ENCODE peak calls at places on chromosomes 13 and 19, in ten cellular contexts. One of them, this sample, is unnamed.

GRCh38 chr19:5889288-5889971 is 14.2 kb downstream of the NDUFA11 start:
- DNase-seq in putamen: no peak
- DNase-seq in A673: no peak
- DNase-seq in NCI-H2171 treated with DMSO at 0.1 percent for 48 hours: no peak
- DNase-seq in activated T-cell treated with anti-CD3 and anti-CD28 coated beads for 48 hours: no peak
- DNase-seq in iris pigment epithelial cell: no peak
- DNase-seq in amygdala: no peak
- DNase-seq in body of pancreas: no peak
- DNase-seq in gastrocnemius medialis: no peak
- DNase-seq in NCI-H1417: no peak
- DNase-seq in this sample: no peak

GRCh38 chr13:100827489-100828000 is 152.9 kb upstream of the TMTC4 start:
- DNase-seq in putamen: no peak
- DNase-seq in A673: no peak
- DNase-seq in NCI-H2171 treated with DMSO at 0.1 percent for 48 hours: no peak
- DNase-seq in activated T-cell treated with anti-CD3 and anti-CD28 coated beads for 48 hours: no peak
- DNase-seq in iris pigment epithelial cell: no peak
- DNase-seq in amygdala: no peak
- DNase-seq in body of pancreas: no peak
- DNase-seq in gastrocnemius medialis: no peak
- DNase-seq in NCI-H1417: no peak
- DNase-seq in this sample: no peak

GRCh38 chr19:20078696-20079095 is 896 bp downstream of the ZNF90 start:
- DNase-seq in putamen: peak
- DNase-seq in A673: no peak
- DNase-seq in NCI-H2171 treated with DMSO at 0.1 percent for 48 hours: no peak
- DNase-seq in activated T-cell treated with anti-CD3 and anti-CD28 coated beads for 48 hours: no peak
- DNase-seq in iris pigment epithelial cell: peak
- DNase-seq in amygdala: peak
- DNase-seq in body of pancreas: peak
- DNase-seq in gastrocnemius medialis: no peak
- DNase-seq in NCI-H1417: peak
- DNase-seq in this sample: peak

GRCh38 chr19:54388001-54388802 is 23.5 kb upstream of the LAIR1 start:
- DNase-seq in putamen: no peak
- DNase-seq in A673: no peak
- DNase-seq in NCI-H2171 treated with DMSO at 0.1 percent for 48 hours: peak
- DNase-seq in activated T-cell treated with anti-CD3 and anti-CD28 coated beads for 48 hours: no peak
- DNase-seq in iris pigment epithelial cell: no peak
- DNase-seq in amygdala: no peak
- DNase-seq in body of pancreas: peak
- DNase-seq in gastrocnemius medialis: no peak
- DNase-seq in NCI-H1417: no peak
- DNase-seq in this sample: no peak

GRCh38 chr13:73059460-73060250 is 850 bp downstream of the KLF5 start:
- DNase-seq in putamen: no peak
- DNase-seq in A673: peak
- DNase-seq in NCI-H2171 treated with DMSO at 0.1 percent for 48 hours: peak
- DNase-seq in activated T-cell treated with anti-CD3 and anti-CD28 coated beads for 48 hours: peak
- DNase-seq in iris pigment epithelial cell: peak
- DNase-seq in amygdala: no peak
- DNase-seq in body of pancreas: peak
- DNase-seq in gastrocnemius medialis: peak
- DNase-seq in NCI-H1417: peak
- DNase-seq in this sample: peak

GRCh38 chr19:9883231-9883758 is 48.2 kb downstream of the PIN1 start:
- DNase-seq in putamen: no peak
- DNase-seq in A673: no peak
- DNase-seq in NCI-H2171 treated with DMSO at 0.1 percent for 48 hours: peak
- DNase-seq in activated T-cell treated with anti-CD3 and anti-CD28 coated beads for 48 hours: no peak
- DNase-seq in iris pigment epithelial cell: no peak
- DNase-seq in amygdala: no peak
- DNase-seq in body of pancreas: no peak
- DNase-seq in gastrocnemius medialis: no peak
- DNase-seq in NCI-H1417: peak
- DNase-seq in this sample: peak

GRCh38 chr19:18021121-18021755 is 13.3 kb downstream of the ARRDC2 start:
- DNase-seq in putamen: peak
- DNase-seq in A673: peak
- DNase-seq in NCI-H2171 treated with DMSO at 0.1 percent for 48 hours: no peak
- DNase-seq in activated T-cell treated with anti-CD3 and anti-CD28 coated beads for 48 hours: no peak
- DNase-seq in iris pigment epithelial cell: peak
- DNase-seq in amygdala: peak
- DNase-seq in body of pancreas: peak
- DNase-seq in gastrocnemius medialis: peak
- DNase-seq in NCI-H1417: no peak
- DNase-seq in this sample: no peak

GRCh38 chr19:32397736-32398135 is 7.8 kb upstream of the DPY19L3 start:
- DNase-seq in putamen: no peak
- DNase-seq in A673: no peak
- DNase-seq in NCI-H2171 treated with DMSO at 0.1 percent for 48 hours: no peak
- DNase-seq in activated T-cell treated with anti-CD3 and anti-CD28 coated beads for 48 hours: no peak
- DNase-seq in iris pigment epithelial cell: peak
- DNase-seq in amygdala: no peak
- DNase-seq in body of pancreas: no peak
- DNase-seq in gastrocnemius medialis: no peak
- DNase-seq in NCI-H1417: no peak
- DNase-seq in this sample: no peak

GRCh38 chr19:50377051-50377441 is 789 bp downstream of the NR1H2 start:
- DNase-seq in putamen: no peak
- DNase-seq in A673: no peak
- DNase-seq in NCI-H2171 treated with DMSO at 0.1 percent for 48 hours: peak
- DNase-seq in activated T-cell treated with anti-CD3 and anti-CD28 coated beads for 48 hours: peak
- DNase-seq in iris pigment epithelial cell: no peak
- DNase-seq in amygdala: no peak
- DNase-seq in body of pancreas: peak
- DNase-seq in gastrocnemius medialis: no peak
- DNase-seq in NCI-H1417: peak
- DNase-seq in this sample: peak

GRCh38 chr13:100875392-100876043 is 200.9 kb upstream of the TMTC4 start:
- DNase-seq in putamen: no peak
- DNase-seq in A673: peak
- DNase-seq in NCI-H2171 treated with DMSO at 0.1 percent for 48 hours: no peak
- DNase-seq in activated T-cell treated with anti-CD3 and anti-CD28 coated beads for 48 hours: peak
- DNase-seq in iris pigment epithelial cell: peak
- DNase-seq in amygdala: no peak
- DNase-seq in body of pancreas: no peak
- DNase-seq in gastrocnemius medialis: no peak
- DNase-seq in NCI-H1417: no peak
- DNase-seq in this sample: no peak

GRCh38 chr13:78659450-78660110 is 625 bp upstream of the OBI1 start:
- DNase-seq in putamen: no peak
- DNase-seq in A673: no peak
- DNase-seq in NCI-H2171 treated with DMSO at 0.1 percent for 48 hours: no peak
- DNase-seq in activated T-cell treated with anti-CD3 and anti-CD28 coated beads for 48 hours: no peak
- DNase-seq in iris pigment epithelial cell: no peak
- DNase-seq in amygdala: no peak
- DNase-seq in body of pancreas: no peak
- DNase-seq in gastrocnemius medialis: no peak
- DNase-seq in NCI-H1417: no peak
- DNase-seq in this sample: no peak

GRCh38 chr19:44943801-44944249 is 1.8 kb downstream of the APOC4 start:
- DNase-seq in putamen: peak
- DNase-seq in A673: no peak
- DNase-seq in NCI-H2171 treated with DMSO at 0.1 percent for 48 hours: no peak
- DNase-seq in activated T-cell treated with anti-CD3 and anti-CD28 coated beads for 48 hours: no peak
- DNase-seq in iris pigment epithelial cell: no peak
- DNase-seq in amygdala: peak
- DNase-seq in body of pancreas: peak
- DNase-seq in gastrocnemius medialis: peak
- DNase-seq in NCI-H1417: no peak
- DNase-seq in this sample: no peak

GRCh38 chr19:17202249-17202648 is 12.9 kb upstream of the USE1 start:
- DNase-seq in putamen: no peak
- DNase-seq in A673: peak
- DNase-seq in NCI-H2171 treated with DMSO at 0.1 percent for 48 hours: no peak
- DNase-seq in activated T-cell treated with anti-CD3 and anti-CD28 coated beads for 48 hours: no peak
- DNase-seq in iris pigment epithelial cell: no peak
- DNase-seq in amygdala: no peak
- DNase-seq in body of pancreas: no peak
- DNase-seq in gastrocnemius medialis: no peak
- DNase-seq in NCI-H1417: no peak
- DNase-seq in this sample: no peak

GRCh38 chr19:457636-458035 is 3.2 kb downstream of the SHC2 start:
- DNase-seq in putamen: no peak
- DNase-seq in A673: no peak
- DNase-seq in NCI-H2171 treated with DMSO at 0.1 percent for 48 hours: no peak
- DNase-seq in activated T-cell treated with anti-CD3 and anti-CD28 coated beads for 48 hours: no peak
- DNase-seq in iris pigment epithelial cell: no peak
- DNase-seq in amygdala: no peak
- DNase-seq in body of pancreas: no peak
- DNase-seq in gastrocnemius medialis: no peak
- DNase-seq in NCI-H1417: no peak
- DNase-seq in this sample: no peak

GRCh38 chr19:47819841-47820244 is 1.9 kb upstream of the CRX start:
- DNase-seq in putamen: no peak
- DNase-seq in A673: no peak
- DNase-seq in NCI-H2171 treated with DMSO at 0.1 percent for 48 hours: no peak
- DNase-seq in activated T-cell treated with anti-CD3 and anti-CD28 coated beads for 48 hours: no peak
- DNase-seq in iris pigment epithelial cell: no peak
- DNase-seq in amygdala: no peak
- DNase-seq in body of pancreas: no peak
- DNase-seq in gastrocnemius medialis: no peak
- DNase-seq in NCI-H1417: no peak
- DNase-seq in this sample: no peak

GRCh38 chr19:39676004-39676403 is 20.3 kb downstream of the LGALS16 start:
- DNase-seq in putamen: no peak
- DNase-seq in A673: no peak
- DNase-seq in NCI-H2171 treated with DMSO at 0.1 percent for 48 hours: no peak
- DNase-seq in activated T-cell treated with anti-CD3 and anti-CD28 coated beads for 48 hours: no peak
- DNase-seq in iris pigment epithelial cell: no peak
- DNase-seq in amygdala: no peak
- DNase-seq in body of pancreas: no peak
- DNase-seq in gastrocnemius medialis: no peak
- DNase-seq in NCI-H1417: no peak
- DNase-seq in this sample: no peak

GRCh38 chr19:50506700-50507099 is 4.3 kb downstream of the JOSD2 start:
- DNase-seq in putamen: no peak
- DNase-seq in A673: no peak
- DNase-seq in NCI-H2171 treated with DMSO at 0.1 percent for 48 hours: no peak
- DNase-seq in activated T-cell treated with anti-CD3 and anti-CD28 coated beads for 48 hours: no peak
- DNase-seq in iris pigment epithelial cell: no peak
- DNase-seq in amygdala: no peak
- DNase-seq in body of pancreas: no peak
- DNase-seq in gastrocnemius medialis: no peak
- DNase-seq in NCI-H1417: no peak
- DNase-seq in this sample: no peak

GRCh38 chr19:46069841-46070341 is 29.1 kb upstream of the IGFL4 start:
- DNase-seq in putamen: no peak
- DNase-seq in A673: no peak
- DNase-seq in NCI-H2171 treated with DMSO at 0.1 percent for 48 hours: no peak
- DNase-seq in activated T-cell treated with anti-CD3 and anti-CD28 coated beads for 48 hours: no peak
- DNase-seq in iris pigment epithelial cell: peak
- DNase-seq in amygdala: no peak
- DNase-seq in body of pancreas: no peak
- DNase-seq in gastrocnemius medialis: no peak
- DNase-seq in NCI-H1417: no peak
- DNase-seq in this sample: no peak

GRCh38 chr13:96984061-96984508 is 10.2 kb downstream of the OXGR1 start:
- DNase-seq in putamen: peak
- DNase-seq in A673: peak
- DNase-seq in NCI-H2171 treated with DMSO at 0.1 percent for 48 hours: no peak
- DNase-seq in activated T-cell treated with anti-CD3 and anti-CD28 coated beads for 48 hours: no peak
- DNase-seq in iris pigment epithelial cell: no peak
- DNase-seq in amygdala: no peak
- DNase-seq in body of pancreas: peak
- DNase-seq in gastrocnemius medialis: no peak
- DNase-seq in NCI-H1417: peak
- DNase-seq in this sample: no peak

GRCh38 chr13:29496241-29496712 is 99.2 kb downstream of the SLC7A1 start:
- DNase-seq in putamen: no peak
- DNase-seq in A673: no peak
- DNase-seq in NCI-H2171 treated with DMSO at 0.1 percent for 48 hours: no peak
- DNase-seq in activated T-cell treated with anti-CD3 and anti-CD28 coated beads for 48 hours: no peak
- DNase-seq in iris pigment epithelial cell: no peak
- DNase-seq in amygdala: no peak
- DNase-seq in body of pancreas: peak
- DNase-seq in gastrocnemius medialis: no peak
- DNase-seq in NCI-H1417: no peak
- DNase-seq in this sample: no peak

GRCh38 chr19:38759590-38760003 is 13.7 kb downstream of the LGALS7 start:
- DNase-seq in putamen: no peak
- DNase-seq in A673: no peak
- DNase-seq in NCI-H2171 treated with DMSO at 0.1 percent for 48 hours: no peak
- DNase-seq in activated T-cell treated with anti-CD3 and anti-CD28 coated beads for 48 hours: no peak
- DNase-seq in iris pigment epithelial cell: no peak
- DNase-seq in amygdala: no peak
- DNase-seq in body of pancreas: peak
- DNase-seq in gastrocnemius medialis: no peak
- DNase-seq in NCI-H1417: no peak
- DNase-seq in this sample: no peak

GRCh38 chr13:23087884-23088283 is 92.9 kb upstream of the SGCG start:
- DNase-seq in putamen: no peak
- DNase-seq in A673: peak
- DNase-seq in NCI-H2171 treated with DMSO at 0.1 percent for 48 hours: no peak
- DNase-seq in activated T-cell treated with anti-CD3 and anti-CD28 coated beads for 48 hours: peak
- DNase-seq in iris pigment epithelial cell: peak
- DNase-seq in amygdala: no peak
- DNase-seq in body of pancreas: peak
- DNase-seq in gastrocnemius medialis: no peak
- DNase-seq in NCI-H1417: no peak
- DNase-seq in this sample: peak

GRCh38 chr13:48539550-48539949 is 6.7 kb upstream of the RCBTB2 start:
- DNase-seq in putamen: no peak
- DNase-seq in A673: no peak
- DNase-seq in NCI-H2171 treated with DMSO at 0.1 percent for 48 hours: no peak
- DNase-seq in activated T-cell treated with anti-CD3 and anti-CD28 coated beads for 48 hours: no peak
- DNase-seq in iris pigment epithelial cell: no peak
- DNase-seq in amygdala: no peak
- DNase-seq in body of pancreas: no peak
- DNase-seq in gastrocnemius medialis: no peak
- DNase-seq in NCI-H1417: no peak
- DNase-seq in this sample: no peak

GRCh38 chr19:34418300-34418699 is 9.9 kb upstream of the UBA2 start:
- DNase-seq in putamen: no peak
- DNase-seq in A673: no peak
- DNase-seq in NCI-H2171 treated with DMSO at 0.1 percent for 48 hours: no peak
- DNase-seq in activated T-cell treated with anti-CD3 and anti-CD28 coated beads for 48 hours: no peak
- DNase-seq in iris pigment epithelial cell: no peak
- DNase-seq in amygdala: no peak
- DNase-seq in body of pancreas: no peak
- DNase-seq in gastrocnemius medialis: no peak
- DNase-seq in NCI-H1417: no peak
- DNase-seq in this sample: no peak

GRCh38 chr13:113005076-113005865 is 36.3 kb downstream of the MCF2L start:
- DNase-seq in putamen: no peak
- DNase-seq in A673: no peak
- DNase-seq in NCI-H2171 treated with DMSO at 0.1 percent for 48 hours: no peak
- DNase-seq in activated T-cell treated with anti-CD3 and anti-CD28 coated beads for 48 hours: no peak
- DNase-seq in iris pigment epithelial cell: no peak
- DNase-seq in amygdala: no peak
- DNase-seq in body of pancreas: no peak
- DNase-seq in gastrocnemius medialis: no peak
- DNase-seq in NCI-H1417: no peak
- DNase-seq in this sample: no peak

GRCh38 chr13:38213307-38213706 is 136.3 kb upstream of the UFM1 start:
- DNase-seq in putamen: no peak
- DNase-seq in A673: peak
- DNase-seq in NCI-H2171 treated with DMSO at 0.1 percent for 48 hours: no peak
- DNase-seq in activated T-cell treated with anti-CD3 and anti-CD28 coated beads for 48 hours: no peak
- DNase-seq in iris pigment epithelial cell: peak
- DNase-seq in amygdala: no peak
- DNase-seq in body of pancreas: no peak
- DNase-seq in gastrocnemius medialis: no peak
- DNase-seq in NCI-H1417: no peak
- DNase-seq in this sample: no peak

GRCh38 chr19:55196803-55197202 is 12.5 kb downstream of the PTPRH start:
- DNase-seq in putamen: no peak
- DNase-seq in A673: peak
- DNase-seq in NCI-H2171 treated with DMSO at 0.1 percent for 48 hours: no peak
- DNase-seq in activated T-cell treated with anti-CD3 and anti-CD28 coated beads for 48 hours: no peak
- DNase-seq in iris pigment epithelial cell: peak
- DNase-seq in amygdala: no peak
- DNase-seq in body of pancreas: no peak
- DNase-seq in gastrocnemius medialis: no peak
- DNase-seq in NCI-H1417: no peak
- DNase-seq in this sample: no peak

GRCh38 chr13:45441633-45442032 is 23.1 kb upstream of the COG3 start:
- DNase-seq in putamen: no peak
- DNase-seq in A673: peak
- DNase-seq in NCI-H2171 treated with DMSO at 0.1 percent for 48 hours: no peak
- DNase-seq in activated T-cell treated with anti-CD3 and anti-CD28 coated beads for 48 hours: no peak
- DNase-seq in iris pigment epithelial cell: peak
- DNase-seq in amygdala: no peak
- DNase-seq in body of pancreas: no peak
- DNase-seq in gastrocnemius medialis: no peak
- DNase-seq in NCI-H1417: no peak
- DNase-seq in this sample: no peak

This sample was measured in NCI-H1092 treated with DMSO at 0.1 percent for 48 hours.